ENCODE peak calls at places on chromosomes 16 and 17, in seven cellular contexts. One of them, this sample, is unnamed.

GRCh38 chr17:9935408-9935807 is 30.3 kb upstream of the RCVRN start:
- DNase-seq in neural progenitor cell: no peak
- DNase-seq in left ventricle myocardium inferior: peak; percentile 33
- DNase-seq in stomach: no peak
- DNase-seq in AG04450: no peak
- DNase-seq in caudate nucleus: no peak
- DNase-seq in OCI-LY7: no peak
- DNase-seq in this sample: no peak

GRCh38 chr17:40098846-40099626 is 1.4 kb downstream of the NR1D1 start:
- DNase-seq in neural progenitor cell: peak; percentile 95
- DNase-seq in AG04450: peak; percentile 98
- DNase-seq in OCI-LY7: peak; percentile 96
- DNase-seq in stomach: peak; percentile 100
- DNase-seq in left ventricle myocardium inferior: peak; percentile 100
- DNase-seq in caudate nucleus: peak; percentile 95
- DNase-seq in this sample: peak; percentile 95

GRCh38 chr17:66518677-66519076 is 216.3 kb downstream of the PRKCA start:
- DNase-seq in AG04450: no peak
- DNase-seq in neural progenitor cell: peak; percentile 26
- DNase-seq in caudate nucleus: no peak
- DNase-seq in OCI-LY7: no peak
- DNase-seq in left ventricle myocardium inferior: no peak
- DNase-seq in stomach: no peak
- DNase-seq in this sample: no peak

GRCh38 chr17:27199948-27200347 is 94.0 kb upstream of the WSB1 start:
- DNase-seq in stomach: no peak
- DNase-seq in caudate nucleus: no peak
- DNase-seq in neural progenitor cell: no peak
- DNase-seq in AG04450: no peak
- DNase-seq in left ventricle myocardium inferior: no peak
- DNase-seq in OCI-LY7: no peak
- DNase-seq in this sample: no peak

GRCh38 chr16:12410842-12411490 is 392.7 kb downstream of the CPPED1 start:
- DNase-seq in left ventricle myocardium inferior: no peak
- DNase-seq in stomach: no peak
- DNase-seq in OCI-LY7: peak; percentile 77
- DNase-seq in neural progenitor cell: no peak
- DNase-seq in AG04450: no peak
- DNase-seq in caudate nucleus: no peak
- DNase-seq in this sample: no peak

GRCh38 chr16:76946879-76947278 is 244.1 kb upstream of the MON1B start:
- DNase-seq in stomach: no peak
- DNase-seq in OCI-LY7: no peak
- DNase-seq in neural progenitor cell: no peak
- DNase-seq in AG04450: peak; percentile 60
- DNase-seq in caudate nucleus: no peak
- DNase-seq in left ventricle myocardium inferior: no peak
- DNase-seq in this sample: peak; percentile 62

GRCh38 chr17:44952946-44953475 is 5.4 kb upstream of the KIF18B start:
- DNase-seq in OCI-LY7: no peak
- DNase-seq in stomach: no peak
- DNase-seq in neural progenitor cell: peak; percentile 33
- DNase-seq in AG04450: no peak
- DNase-seq in left ventricle myocardium inferior: no peak
- DNase-seq in caudate nucleus: no peak
- DNase-seq in this sample: no peak

GRCh38 chr17:76370261-76370993 is 14.0 kb upstream of the SPHK1 start:
- DNase-seq in OCI-LY7: peak; percentile 52
- DNase-seq in AG04450: peak; percentile 80
- DNase-seq in stomach: peak; percentile 47
- DNase-seq in caudate nucleus: peak; percentile 69
- DNase-seq in neural progenitor cell: no peak
- DNase-seq in left ventricle myocardium inferior: peak; percentile 87
- DNase-seq in this sample: no peak

GRCh38 chr17:11671151-11671550 is 72.9 kb downstream of the DNAH9 start:
- DNase-seq in caudate nucleus: no peak
- DNase-seq in OCI-LY7: no peak
- DNase-seq in AG04450: no peak
- DNase-seq in neural progenitor cell: no peak
- DNase-seq in stomach: no peak
- DNase-seq in left ventricle myocardium inferior: no peak
- DNase-seq in this sample: no peak

GRCh38 chr17:17056167-17056562 is 13.9 kb downstream of the MPRIP start:
- DNase-seq in AG04450: no peak
- DNase-seq in stomach: peak; percentile 24
- DNase-seq in OCI-LY7: no peak
- DNase-seq in left ventricle myocardium inferior: no peak
- DNase-seq in neural progenitor cell: no peak
- DNase-seq in caudate nucleus: no peak
- DNase-seq in this sample: no peak

GRCh38 chr16:9092963-9093477 is 1.6 kb downstream of the HAPSTR1 start:
- DNase-seq in AG04450: no peak
- DNase-seq in left ventricle myocardium inferior: no peak
- DNase-seq in stomach: peak; percentile 55
- DNase-seq in neural progenitor cell: peak; percentile 54
- DNase-seq in OCI-LY7: peak; percentile 62
- DNase-seq in caudate nucleus: no peak
- DNase-seq in this sample: no peak

GRCh38 chr17:610285-610684 is 104.4 kb downstream of the VPS53 start:
- DNase-seq in OCI-LY7: no peak
- DNase-seq in neural progenitor cell: no peak
- DNase-seq in left ventricle myocardium inferior: no peak
- DNase-seq in caudate nucleus: no peak
- DNase-seq in AG04450: no peak
- DNase-seq in stomach: no peak
- DNase-seq in this sample: no peak

GRCh38 chr16:81814751-81815428 is 35.8 kb downstream of the PLCG2 start:
- DNase-seq in caudate nucleus: no peak
- DNase-seq in stomach: no peak
- DNase-seq in AG04450: no peak
- DNase-seq in neural progenitor cell: no peak
- DNase-seq in OCI-LY7: no peak
- DNase-seq in left ventricle myocardium inferior: no peak
- DNase-seq in this sample: no peak

GRCh38 chr16:82935781-82936180 is 309.0 kb downstream of the CDH13 start:
- DNase-seq in AG04450: no peak
- DNase-seq in caudate nucleus: no peak
- DNase-seq in neural progenitor cell: no peak
- DNase-seq in stomach: no peak
- DNase-seq in OCI-LY7: peak; percentile 7
- DNase-seq in left ventricle myocardium inferior: no peak
- DNase-seq in this sample: no peak

GRCh38 chr17:62967111-62967449 is 1.0 kb downstream of the TANC2 start:
- DNase-seq in AG04450: no peak
- DNase-seq in neural progenitor cell: no peak
- DNase-seq in stomach: no peak
- DNase-seq in OCI-LY7: no peak
- DNase-seq in caudate nucleus: no peak
- DNase-seq in left ventricle myocardium inferior: no peak
- DNase-seq in this sample: no peak

GRCh38 chr16:29745126-29745852 is 501 bp downstream of the C16orf54 start:
- DNase-seq in neural progenitor cell: no peak
- DNase-seq in left ventricle myocardium inferior: peak; percentile 20
- DNase-seq in AG04450: no peak
- DNase-seq in caudate nucleus: no peak
- DNase-seq in OCI-LY7: no peak
- DNase-seq in stomach: no peak
- DNase-seq in this sample: no peak

GRCh38 chr17:50129303-50129945 is 536 bp downstream of the SAMD14 start:
- DNase-seq in OCI-LY7: no peak
- DNase-seq in caudate nucleus: no peak
- DNase-seq in stomach: no peak
- DNase-seq in AG04450: no peak
- DNase-seq in left ventricle myocardium inferior: no peak
- DNase-seq in neural progenitor cell: peak; percentile 83
- DNase-seq in this sample: no peak

GRCh38 chr17:13609953-13610352 is 8.2 kb upstream of the HS3ST3A1 start:
- DNase-seq in left ventricle myocardium inferior: no peak
- DNase-seq in OCI-LY7: no peak
- DNase-seq in stomach: no peak
- DNase-seq in AG04450: no peak
- DNase-seq in caudate nucleus: no peak
- DNase-seq in neural progenitor cell: no peak
- DNase-seq in this sample: no peak

GRCh38 chr16:73268311-73268997 is 220.5 kb upstream of the ZFHX3 start:
- DNase-seq in left ventricle myocardium inferior: no peak
- DNase-seq in OCI-LY7: no peak
- DNase-seq in neural progenitor cell: peak; percentile 72
- DNase-seq in stomach: no peak
- DNase-seq in AG04450: no peak
- DNase-seq in caudate nucleus: no peak
- DNase-seq in this sample: peak; percentile 5

GRCh38 chr16:72124761-72125634 is 31.4 kb downstream of the DHX38 start:
- DNase-seq in OCI-LY7: peak; percentile 66
- DNase-seq in AG04450: peak; percentile 34
- DNase-seq in neural progenitor cell: peak; percentile 80
- DNase-seq in caudate nucleus: peak; percentile 62
- DNase-seq in stomach: peak; percentile 68
- DNase-seq in left ventricle myocardium inferior: peak; percentile 66
- DNase-seq in this sample: peak; percentile 10

GRCh38 chr17:38748329-38749221 is at the start of gene PCGF2:
- DNase-seq in left ventricle myocardium inferior: peak; percentile 94
- DNase-seq in neural progenitor cell: peak; percentile 97
- DNase-seq in OCI-LY7: peak; percentile 66
- DNase-seq in stomach: peak; percentile 85
- DNase-seq in caudate nucleus: peak; percentile 70
- DNase-seq in AG04450: peak; percentile 69
- DNase-seq in this sample: no peak

GRCh38 chr16:82083710-82084353 is 48.8 kb downstream of the HSD17B2 start:
- DNase-seq in AG04450: no peak
- DNase-seq in OCI-LY7: no peak
- DNase-seq in neural progenitor cell: no peak
- DNase-seq in left ventricle myocardium inferior: no peak
- DNase-seq in caudate nucleus: no peak
- DNase-seq in stomach: no peak
- DNase-seq in this sample: no peak

DNA sequence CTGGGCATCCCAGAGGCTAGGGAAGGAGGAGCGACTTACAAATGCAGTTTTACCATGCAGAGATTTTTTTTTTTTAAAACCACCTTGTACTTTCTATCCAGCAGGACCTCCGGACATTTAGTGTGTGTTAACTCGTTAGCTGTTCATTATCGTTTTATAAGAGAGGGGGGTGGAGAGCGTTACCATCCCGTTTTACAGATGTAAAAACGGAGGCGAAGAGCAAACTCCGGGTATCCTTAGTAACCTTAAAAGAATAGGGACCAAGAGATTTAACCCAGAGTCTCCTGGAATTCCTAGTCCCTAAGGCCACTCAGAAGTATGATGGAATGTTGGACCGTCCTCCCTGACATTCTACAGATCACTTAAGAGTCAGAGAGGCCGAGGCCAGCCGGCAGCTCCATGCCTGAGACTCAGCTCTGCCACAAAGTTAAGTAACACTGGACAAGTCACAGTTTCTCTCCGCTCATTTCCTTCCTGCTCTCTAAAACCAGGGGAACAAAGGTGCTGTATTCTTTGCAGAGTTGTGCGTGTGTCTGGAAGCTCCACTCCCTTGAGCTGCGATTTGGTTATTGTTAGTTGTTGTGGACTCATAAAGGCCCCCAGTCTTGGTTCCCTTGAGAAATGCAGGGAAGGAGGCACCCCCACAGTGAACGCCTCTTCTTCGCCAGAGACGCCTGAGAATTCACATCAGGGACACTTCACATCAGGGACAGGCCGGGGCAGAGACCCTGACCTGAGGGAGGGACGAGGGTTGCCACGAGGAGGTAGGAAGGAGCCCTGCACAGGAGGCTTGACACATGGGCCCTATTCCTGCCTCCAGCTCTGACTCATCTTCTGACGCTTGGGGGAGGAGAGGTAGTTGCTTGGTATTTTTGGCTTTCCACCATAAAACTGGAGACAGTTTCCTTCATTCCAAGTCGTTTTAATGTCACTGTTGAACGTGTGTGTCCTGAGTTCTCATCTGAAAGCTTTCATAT is 1.2 kb downstream of the DUSP14 start:
- DNase-seq in stomach: no peak
- DNase-seq in left ventricle myocardium inferior: peak; percentile 26
- DNase-seq in caudate nucleus: no peak
- DNase-seq in AG04450: no peak
- DNase-seq in OCI-LY7: peak; percentile 33
- DNase-seq in neural progenitor cell: peak; percentile 70
- DNase-seq in this sample: no peak
- H3K27ac ChIP-seq in stomach: peak overlapping the region; percentile 91
- H3K27ac ChIP-seq in left ventricle myocardium inferior: peak overlapping the region; percentile 94
- H3K27ac ChIP-seq in caudate nucleus: peak overlapping the region; percentile 16
- H3K27ac ChIP-seq in AG04450: peak overlapping the region; percentile 83
- H3K27ac ChIP-seq in OCI-LY7: peak overlapping the region; percentile 39
- H3K27ac ChIP-seq in neural progenitor cell: no peak overlapping the region
- H3K27ac ChIP-seq in this sample: peak overlapping the region; percentile 96

GRCh38 chr16:16828913-16829398 is 450.0 kb downstream of the NPIPA7 start:
- DNase-seq in caudate nucleus: no peak
- DNase-seq in OCI-LY7: no peak
- DNase-seq in neural progenitor cell: peak; percentile 15
- DNase-seq in AG04450: no peak
- DNase-seq in left ventricle myocardium inferior: no peak
- DNase-seq in stomach: no peak
- DNase-seq in this sample: no peak
- H3K27ac ChIP-seq in caudate nucleus: no peak overlapping the region
- H3K27ac ChIP-seq in OCI-LY7: no peak overlapping the region
- H3K27ac ChIP-seq in neural progenitor cell: no peak overlapping the region
- H3K27ac ChIP-seq in AG04450: no peak overlapping the region
- H3K27ac ChIP-seq in left ventricle myocardium inferior: no peak overlapping the region
- H3K27ac ChIP-seq in stomach: no peak overlapping the region
- H3K27ac ChIP-seq in this sample: no peak overlapping the region

GRCh38 chr16:67917140-67917851 is 14.4 kb downstream of the CTRL start:
- DNase-seq in caudate nucleus: peak; percentile 73
- DNase-seq in neural progenitor cell: no peak
- DNase-seq in AG04450: no peak
- DNase-seq in OCI-LY7: no peak
- DNase-seq in left ventricle myocardium inferior: peak; percentile 55
- DNase-seq in stomach: no peak
- DNase-seq in this sample: no peak
- H3K27ac ChIP-seq in caudate nucleus: peak overlapping the region; percentile 90
- H3K27ac ChIP-seq in neural progenitor cell: no peak overlapping the region
- H3K27ac ChIP-seq in AG04450: peak overlapping the region; percentile 52
- H3K27ac ChIP-seq in OCI-LY7: no peak overlapping the region
- H3K27ac ChIP-seq in left ventricle myocardium inferior: peak overlapping the region; percentile 76
- H3K27ac ChIP-seq in stomach: peak overlapping the region; percentile 66
- H3K27ac ChIP-seq in this sample: no peak overlapping the region

GRCh38 chr16:66507731-66508239 is 42.1 kb downstream of the TK2 start:
- DNase-seq in left ventricle myocardium inferior: no peak
- DNase-seq in stomach: no peak
- DNase-seq in OCI-LY7: no peak
- DNase-seq in AG04450: no peak
- DNase-seq in neural progenitor cell: no peak
- DNase-seq in caudate nucleus: no peak
- DNase-seq in this sample: no peak

GRCh38 chr16:66509576-66509975 is 40.3 kb downstream of the TK2 start:
- DNase-seq in AG04450: no peak
- DNase-seq in left ventricle myocardium inferior: no peak
- DNase-seq in caudate nucleus: no peak
- DNase-seq in stomach: peak; percentile 18
- DNase-seq in neural progenitor cell: no peak
- DNase-seq in OCI-LY7: no peak
- DNase-seq in this sample: no peak

GRCh38 chr16:66508261-66508913 is 41.5 kb downstream of the TK2 start:
- DNase-seq in neural progenitor cell: no peak
- DNase-seq in stomach: peak; percentile 37
- DNase-seq in OCI-LY7: no peak
- DNase-seq in AG04450: no peak
- DNase-seq in left ventricle myocardium inferior: no peak
- DNase-seq in caudate nucleus: no peak
- DNase-seq in this sample: peak; percentile 91

GRCh38 chr16:66510298-66510697 is 39.6 kb downstream of the TK2 start:
- DNase-seq in left ventricle myocardium inferior: no peak
- DNase-seq in AG04450: no peak
- DNase-seq in caudate nucleus: no peak
- DNase-seq in OCI-LY7: no peak
- DNase-seq in stomach: peak; percentile 24
- DNase-seq in neural progenitor cell: no peak
- DNase-seq in this sample: no peak

GRCh38 chr16:66508914-66509496 is 40.9 kb downstream of the TK2 start:
- DNase-seq in left ventricle myocardium inferior: no peak
- DNase-seq in AG04450: no peak
- DNase-seq in neural progenitor cell: no peak
- DNase-seq in stomach: peak; percentile 16
- DNase-seq in caudate nucleus: no peak
- DNase-seq in OCI-LY7: no peak
- DNase-seq in this sample: no peak
- H3K27ac ChIP-seq in left ventricle myocardium inferior: peak overlapping the region; percentile 55
- H3K27ac ChIP-seq in AG04450: no peak overlapping the region
- H3K27ac ChIP-seq in neural progenitor cell: no peak overlapping the region
- H3K27ac ChIP-seq in stomach: no peak overlapping the region
- H3K27ac ChIP-seq in caudate nucleus: no peak overlapping the region
- H3K27ac ChIP-seq in OCI-LY7: no peak overlapping the region
- H3K27ac ChIP-seq in this sample: peak overlapping the region; percentile 59

This sample was measured in epithelial cell of prostate.